ENCODE peak calls at places on chromosomes 16 and 17, in four cellular contexts. One of them, this sample, is unnamed.

GRCh38 chr17:64385187-64386083 is 5.2 kb downstream of the PECAM1 start:
- DNase-seq in CD8-positive, alpha-beta T cell: no peak
- DNase-seq in HFF-Myc: peak
- DNase-seq in dermis blood vessel endothelial cell: peak
- DNase-seq in this sample: no peak

GRCh38 chr17:2174471-2175293 is 119.8 kb downstream of the HIC1 start:
- DNase-seq in CD8-positive, alpha-beta T cell: no peak
- DNase-seq in HFF-Myc: no peak
- DNase-seq in dermis blood vessel endothelial cell: peak
- DNase-seq in this sample: no peak

GRCh38 chr17:9052921-9053320 is 31.6 kb downstream of the NTN1 start:
- DNase-seq in CD8-positive, alpha-beta T cell: no peak
- DNase-seq in HFF-Myc: no peak
- DNase-seq in dermis blood vessel endothelial cell: no peak
- DNase-seq in this sample: no peak

GRCh38 chr17:48504953-48505352 is 25.9 kb downstream of the HOXB1 start:
- DNase-seq in CD8-positive, alpha-beta T cell: no peak
- DNase-seq in HFF-Myc: no peak
- DNase-seq in dermis blood vessel endothelial cell: no peak
- DNase-seq in this sample: no peak

GRCh38 chr16:16075463-16076399 is 126.3 kb downstream of the ABCC1 start:
- DNase-seq in CD8-positive, alpha-beta T cell: no peak
- DNase-seq in HFF-Myc: no peak
- DNase-seq in dermis blood vessel endothelial cell: no peak
- DNase-seq in this sample: peak

GRCh38 chr16:8846401-8846932 is 22.3 kb downstream of the CARHSP1 start:
- DNase-seq in CD8-positive, alpha-beta T cell: no peak
- DNase-seq in HFF-Myc: no peak
- DNase-seq in dermis blood vessel endothelial cell: no peak
- DNase-seq in this sample: no peak

GRCh38 chr16:87586201-87586782 is 16.0 kb upstream of the JPH3 start:
- DNase-seq in CD8-positive, alpha-beta T cell: no peak
- DNase-seq in HFF-Myc: no peak
- DNase-seq in dermis blood vessel endothelial cell: peak
- DNase-seq in this sample: no peak

GRCh38 chr17:17669851-17670232 is 11.4 kb upstream of the RAI1 start:
- DNase-seq in CD8-positive, alpha-beta T cell: no peak
- DNase-seq in HFF-Myc: no peak
- DNase-seq in dermis blood vessel endothelial cell: no peak
- DNase-seq in this sample: no peak

GRCh38 chr16:25256821-25257503 is 683 bp downstream of the ZKSCAN2 start:
- DNase-seq in CD8-positive, alpha-beta T cell: no peak
- DNase-seq in HFF-Myc: no peak
- DNase-seq in dermis blood vessel endothelial cell: peak
- DNase-seq in this sample: no peak

GRCh38 chr16:85234310-85235235 is 122.3 kb upstream of the CIBAR2 start:
- DNase-seq in CD8-positive, alpha-beta T cell: no peak
- DNase-seq in HFF-Myc: peak
- DNase-seq in dermis blood vessel endothelial cell: peak
- DNase-seq in this sample: no peak

GRCh38 chr17:44826123-44826790 is 3.8 kb downstream of the GJC1 start:
- DNase-seq in CD8-positive, alpha-beta T cell: no peak
- DNase-seq in HFF-Myc: no peak
- DNase-seq in dermis blood vessel endothelial cell: no peak
- DNase-seq in this sample: no peak

GRCh38 chr17:46832945-46833839 is 14.7 kb upstream of the WNT3 start:
- DNase-seq in CD8-positive, alpha-beta T cell: no peak
- DNase-seq in HFF-Myc: no peak
- DNase-seq in dermis blood vessel endothelial cell: no peak
- DNase-seq in this sample: no peak

GRCh38 chr17:31678431-31678830 is 180.6 kb downstream of the COPRS start:
- DNase-seq in CD8-positive, alpha-beta T cell: no peak
- DNase-seq in HFF-Myc: no peak
- DNase-seq in dermis blood vessel endothelial cell: no peak
- DNase-seq in this sample: no peak

GRCh38 chr16:901149-901548 is 69.6 kb downstream of the LMF1 start:
- DNase-seq in CD8-positive, alpha-beta T cell: no peak
- DNase-seq in HFF-Myc: no peak
- DNase-seq in dermis blood vessel endothelial cell: no peak
- DNase-seq in this sample: no peak

GRCh38 chr16:4370570-4371480 is 823 bp upstream of the VASN start:
- DNase-seq in CD8-positive, alpha-beta T cell: no peak
- DNase-seq in HFF-Myc: no peak
- DNase-seq in dermis blood vessel endothelial cell: no peak
- DNase-seq in this sample: no peak

GRCh38 chr17:74937064-74938051 is 1.7 kb downstream of the OTOP3 start:
- DNase-seq in CD8-positive, alpha-beta T cell: no peak
- DNase-seq in HFF-Myc: no peak
- DNase-seq in dermis blood vessel endothelial cell: no peak
- DNase-seq in this sample: no peak

GRCh38 chr17:65235284-65235683 is 98.1 kb downstream of the RGS9 start:
- DNase-seq in CD8-positive, alpha-beta T cell: no peak
- DNase-seq in HFF-Myc: no peak
- DNase-seq in dermis blood vessel endothelial cell: no peak
- DNase-seq in this sample: no peak

GRCh38 chr17:2562162-2562858 is 31.1 kb upstream of the PAFAH1B1 start:
- DNase-seq in CD8-positive, alpha-beta T cell: no peak
- DNase-seq in HFF-Myc: no peak
- DNase-seq in dermis blood vessel endothelial cell: no peak
- DNase-seq in this sample: peak

GRCh38 chr17:72184805-72185204 is 64.0 kb downstream of the SOX9 start:
- DNase-seq in CD8-positive, alpha-beta T cell: no peak
- DNase-seq in HFF-Myc: no peak
- DNase-seq in dermis blood vessel endothelial cell: no peak
- DNase-seq in this sample: no peak

GRCh38 chr16:12801511-12802042 is 2.1 kb downstream of the CPPED1 start:
- DNase-seq in CD8-positive, alpha-beta T cell: no peak
- DNase-seq in HFF-Myc: no peak
- DNase-seq in dermis blood vessel endothelial cell: peak
- DNase-seq in this sample: no peak

GRCh38 chr16:66565051-66565450 is 1.2 kb upstream of the CMTM1 start:
- DNase-seq in CD8-positive, alpha-beta T cell: no peak
- DNase-seq in HFF-Myc: no peak
- DNase-seq in dermis blood vessel endothelial cell: no peak
- DNase-seq in this sample: no peak

GRCh38 chr16:19410435-19411153 is 7.1 kb upstream of the TMC5 start:
- DNase-seq in CD8-positive, alpha-beta T cell: no peak
- DNase-seq in HFF-Myc: no peak
- DNase-seq in dermis blood vessel endothelial cell: peak
- DNase-seq in this sample: no peak

GRCh38 chr17:78742901-78743300 is 39.2 kb downstream of the CYTH1 start:
- DNase-seq in CD8-positive, alpha-beta T cell: no peak
- DNase-seq in HFF-Myc: no peak
- DNase-seq in dermis blood vessel endothelial cell: no peak
- DNase-seq in this sample: no peak

GRCh38 chr16:70160821-70161220 is 12.8 kb upstream of the CLEC18C start:
- DNase-seq in CD8-positive, alpha-beta T cell: no peak
- DNase-seq in HFF-Myc: no peak
- DNase-seq in dermis blood vessel endothelial cell: no peak
- DNase-seq in this sample: no peak

GRCh38 chr16:79839450-79839849 is 238.9 kb upstream of the MAF start:
- DNase-seq in CD8-positive, alpha-beta T cell: no peak
- DNase-seq in HFF-Myc: no peak
- DNase-seq in dermis blood vessel endothelial cell: no peak
- DNase-seq in this sample: no peak

This sample was measured in naive thymus-derived CD4-positive, alpha-beta T cell.